ENCODE peak calls at places on chromosomes 4 and X, in seven cellular contexts. R is activated CD4-positive, alpha-beta T cell treated with anti-CD3 and anti-CD28 coated beads, Interleukin-2, amount 10 ng/mL, durations not matched to agents 7 days and 5 days; X is adipocyte; Y is HT-29; K is kidney epithelial cell; D is M059J; B is NT2/D1. C is an unnamed sample.

GRCh38 chr4:76251448-76252270 is at the start of gene FAM47E:
- DNase-seq in R (peak), D (peak), Y (peak), X (peak), K (peak), B (peak), C (peak)

GRCh38 chrX:119605398-119605738 is 856 bp downstream of the NKRF start:
- DNase-seq in Y (peak), X (peak), D (peak), B (no peak), R (no peak), K (no peak), C (no peak)

GRCh38 chr4:89733936-89734335 is 103.0 kb downstream of the SNCA start:
- DNase-seq in R (no peak), K (no peak), Y (no peak), B (no peak), X (no peak), D (no peak), C (no peak)

GRCh38 chr4:6383019-6383404 is 89.4 kb downstream of the PPP2R2C start:
- DNase-seq in Y (no peak), R (no peak), K (no peak), B (no peak), D (no peak), X (no peak), C (no peak)

GRCh38 chr4:169225058-169225751 is 45.6 kb downstream of the SH3RF1 start:
- DNase-seq in Y (peak), B (no peak), K (peak), R (no peak), X (peak), D (peak), C (no peak)

GRCh38 chr4:185998791-185999190 is 70.2 kb upstream of the TLR3 start:
- DNase-seq in D (peak), Y (no peak), X (no peak), K (no peak), R (no peak), B (no peak), C (no peak)

GRCh38 chrX:42691196-42691595 is 86.8 kb downstream of the PPP1R2C start:
- DNase-seq in R (no peak), D (no peak), Y (no peak), X (no peak), K (no peak), B (no peak), C (no peak)

GRCh38 chrX:45009371-45010000 is 136.5 kb downstream of the KDM6A start:
- DNase-seq in X (peak), Y (no peak), K (no peak), R (no peak), D (peak), B (no peak), C (no peak)

GRCh38 chr4:4735870-4736269 is 123.6 kb upstream of the MSX1 start:
- DNase-seq in Y (no peak), B (no peak), D (peak), X (peak), R (no peak), K (no peak), C (no peak)

GRCh38 chr4:10232114-10232513 is 115.5 kb upstream of the WDR1 start:
- DNase-seq in Y (no peak), R (no peak), B (no peak), K (no peak), D (no peak), X (no peak), C (no peak)

GRCh38 chrX:2831471-2832228 is 2.9 kb downstream of the GYG2 start:
- DNase-seq in K (no peak), X (no peak), D (no peak), R (no peak), B (no peak), Y (no peak), C (no peak)

GRCh38 chr4:112516401-112517066 is 554 bp upstream of the NEUROG2 start:
- DNase-seq in D (peak), R (no peak), Y (no peak), K (no peak), X (no peak), B (no peak), C (no peak)

GRCh38 chr4:56253631-56254241 is 133.6 kb downstream of the AASDH start:
- DNase-seq in D (no peak), B (no peak), Y (no peak), K (no peak), X (no peak), R (no peak), C (no peak)

GRCh38 chr4:115515379-115516171 is 402.2 kb upstream of the NDST4 start:
- DNase-seq in X (no peak), Y (no peak), K (no peak), R (no peak), B (no peak), D (no peak), C (no peak)

GRCh38 chr4:37453361-37454262 is 209.1 kb downstream of the NWD2 start:
- DNase-seq in K (no peak), B (no peak), X (peak), D (peak), R (peak), Y (peak), C (no peak)

GRCh38 chrX:119698835-119699234 is 5.9 kb upstream of the SEPTIN6 start:
- DNase-seq in B (peak), R (peak), Y (peak), K (no peak), X (peak), D (peak), C (peak)

GRCh38 chr4:145440292-145441007 is 41.2 kb upstream of the SMAD1 start:
- DNase-seq in D (no peak), R (no peak), K (no peak), B (no peak), X (no peak), Y (no peak), C (no peak)

GRCh38 chr4:41363384-41363981 is 106.8 kb downstream of the UCHL1 start:
- DNase-seq in X (peak), Y (peak), K (peak), B (no peak), R (no peak), D (peak), C (peak)

GRCh38 chr4:186723207-186724047 is at the start of gene FAT1:
- DNase-seq in X (peak), B (no peak), D (peak), Y (peak), R (no peak), K (no peak), C (no peak)